ENCODE peak calls at places on chromosomes 12 and 14, in five cellular contexts. T is retina; Z is NCI-H2081 treated with DMSO at 0.1 percent for 48 hours; M is effector CD4-positive, alpha-beta T cell; G is BJ. U is an unnamed sample.

GRCh38 chr12:52527121-52527800 is 7.1 kb upstream of the KRT5 start:
- DNase-seq in T (no peak), Z (no peak), M (no peak), G (no peak), U (no peak)

GRCh38 chr14:85333313-85333712 is 196.6 kb upstream of the FLRT2 start:
- DNase-seq in T (no peak), Z (no peak), M (no peak), G (peak; percentile 11), U (no peak)

GRCh38 chr12:2613674-2614073 is 181.1 kb upstream of the FKBP4 start:
- DNase-seq in T (no peak), Z (no peak), M (no peak), G (peak; percentile 96), U (peak; percentile 90)

GRCh38 chr12:50922820-50923219 is 29.5 kb upstream of the HIGD1C start:
- DNase-seq in T (peak; percentile 13), Z (no peak), M (no peak), G (no peak), U (no peak)

GRCh38 chr12:57211791-57212700 is 4.5 kb upstream of the NXPH4 start:
- DNase-seq in T (no peak), Z (no peak), M (no peak), G (no peak), U (no peak)

GRCh38 chr12:57868870-57869609 is 22.5 kb upstream of the CTDSP2 start:
- DNase-seq in T (peak; percentile 87), Z (no peak), M (no peak), G (no peak), U (no peak)

GRCh38 chr14:89422181-89422951 is 5.3 kb upstream of the FOXN3 start:
- DNase-seq in T (no peak), Z (no peak), M (no peak), G (no peak), U (no peak)

GRCh38 chr14:84857571-84857970 is 672.4 kb upstream of the FLRT2 start:
- DNase-seq in T (no peak), Z (no peak), M (no peak), G (no peak), U (no peak)

GRCh38 chr14:69050235-69051184 is 71.4 kb upstream of the ACTN1 start:
- DNase-seq in T (no peak), Z (no peak), M (no peak), G (no peak), U (no peak)

GRCh38 chr14:37903561-37904191 is 304.0 kb upstream of the SSTR1 start:
- DNase-seq in T (peak; percentile 48), Z (peak; percentile 19), M (peak; percentile 2), G (no peak), U (peak; percentile 9)

GRCh38 chr14:23056956-23057756 is at the start of gene CDH24:
- DNase-seq in T (peak; percentile 52), Z (no peak), M (peak; percentile 64), G (no peak), U (no peak)

GRCh38 chr14:90281261-90281660 is 24.9 kb downstream of the PSMC1 start:
- DNase-seq in T (no peak), Z (no peak), M (no peak), G (peak; percentile 49), U (no peak)

GRCh38 chr12:10943167-10943566 is 4.1 kb upstream of the TAS2R14 start:
- DNase-seq in T (no peak), Z (no peak), M (no peak), G (no peak), U (no peak)

GRCh38 chr12:3532931-3533702 is 42.1 kb downstream of the PRMT8 start:
- DNase-seq in T (no peak), Z (no peak), M (no peak), G (no peak), U (no peak)

GRCh38 chr14:69360438-69361108 is 37.5 kb downstream of the ERH start:
- DNase-seq in T (no peak), Z (no peak), M (no peak), G (no peak), U (no peak)

GRCh38 chr14:46490150-46490769 is 161.3 kb downstream of the RPL10L start:
- DNase-seq in T (no peak), Z (no peak), M (no peak), G (no peak), U (no peak)

GRCh38 chr12:2960432-2960956 is 1.3 kb downstream of the TEAD4 start:
- DNase-seq in T (no peak), Z (no peak), M (no peak), G (no peak), U (no peak)

GRCh38 chr12:17588968-17589367 is 501.0 kb downstream of the RERGL start:
- DNase-seq in T (no peak), Z (no peak), M (no peak), G (no peak), U (no peak)

GRCh38 chr14:21414137-21414631 is 30.4 kb upstream of the SUPT16H start:
- DNase-seq in T (no peak), Z (no peak), M (no peak), G (no peak), U (no peak)

GRCh38 chr12:70254846-70255245 is 11.6 kb downstream of the CNOT2 start:
- DNase-seq in T (no peak), Z (no peak), M (no peak), G (no peak), U (no peak)

GRCh38 chr12:122021193-122021821 is 377 bp upstream of the BCL7A start:
- DNase-seq in T (peak; percentile 81), Z (no peak), M (no peak), G (no peak), U (no peak)

GRCh38 chr14:91250912-91251311 is 6.4 kb upstream of the GPR68 start:
- DNase-seq in T (peak; percentile 47), Z (no peak), M (no peak), G (no peak), U (no peak)

GRCh38 chr12:24815087-24815423 is 133.8 kb downstream of the BCAT1 start:
- DNase-seq in T (no peak), Z (no peak), M (no peak), G (no peak), U (no peak)

GRCh38 chr14:91883770-91884169 is 16.4 kb upstream of the TC2N start:
- DNase-seq in T (no peak), Z (no peak), M (no peak), G (no peak), U (no peak)

GRCh38 chr14:65560340-65561027 is 148.0 kb downstream of the FUT8 start:
- DNase-seq in T (no peak), Z (peak; percentile 62), M (no peak), G (no peak), U (no peak)

GRCh38 chr14:22122227-22123187 is 448.9 kb upstream of the OR4E1 start:
- DNase-seq in T (no peak), Z (no peak), M (no peak), G (no peak), U (no peak)

GRCh38 chr12:130761537-130762318 is 45.6 kb upstream of the RIMBP2 start:
- DNase-seq in T (peak; percentile 75), Z (no peak), M (peak; percentile 31), G (no peak), U (peak; percentile 4)

GRCh38 chr12:12398026-12398859 is 41.4 kb downstream of the BORCS5 start:
- DNase-seq in T (no peak), Z (no peak), M (no peak), G (peak; percentile 96), U (peak; percentile 84)

GRCh38 chr14:51610766-51611165 is 40.9 kb upstream of the FRMD6 start:
- DNase-seq in T (no peak), Z (no peak), M (no peak), G (no peak), U (no peak)